ENCODE peak calls at places on chromosome 18, in ten cellular contexts. One of them, this sample, is unnamed.

GRCh38 chr18:77316013-77316412 is 66.4 kb downstream of the GALR1 start:
- DNase-seq in heart right ventricle: no peak
- DNase-seq in H4: no peak
- DNase-seq in activated T-cell treated with anti-CD3 and anti-CD28 coated beads for 1 hour: no peak
- DNase-seq in NCI-H1092 treated with DMSO at 0.1 percent for 48 hours: peak
- DNase-seq in activated CD8-positive, alpha-beta memory T cell treated with anti-CD3 and anti-CD28 coated beads, Interleukin-2, amount 10 ng/mL, durations not matched to agents 7 days and 5 days: no peak
- DNase-seq in Jurkat, Clone E6-1: no peak
- DNase-seq in HCT116: no peak
- DNase-seq in NCI-H774: no peak
- DNase-seq in mesothelial cell of epicardium: no peak
- DNase-seq in this sample: no peak

GRCh38 chr18:67359868-67360838 is 156.4 kb downstream of the DSEL start:
- DNase-seq in heart right ventricle: no peak
- DNase-seq in H4: peak
- DNase-seq in activated T-cell treated with anti-CD3 and anti-CD28 coated beads for 1 hour: no peak
- DNase-seq in NCI-H1092 treated with DMSO at 0.1 percent for 48 hours: no peak
- DNase-seq in activated CD8-positive, alpha-beta memory T cell treated with anti-CD3 and anti-CD28 coated beads, Interleukin-2, amount 10 ng/mL, durations not matched to agents 7 days and 5 days: peak
- DNase-seq in Jurkat, Clone E6-1: no peak
- DNase-seq in HCT116: no peak
- DNase-seq in NCI-H774: no peak
- DNase-seq in mesothelial cell of epicardium: no peak
- DNase-seq in this sample: no peak

GRCh38 chr18:77069931-77070330 is 62.7 kb downstream of the MBP start:
- DNase-seq in heart right ventricle: no peak
- DNase-seq in H4: no peak
- DNase-seq in activated T-cell treated with anti-CD3 and anti-CD28 coated beads for 1 hour: no peak
- DNase-seq in NCI-H1092 treated with DMSO at 0.1 percent for 48 hours: no peak
- DNase-seq in activated CD8-positive, alpha-beta memory T cell treated with anti-CD3 and anti-CD28 coated beads, Interleukin-2, amount 10 ng/mL, durations not matched to agents 7 days and 5 days: no peak
- DNase-seq in Jurkat, Clone E6-1: no peak
- DNase-seq in HCT116: no peak
- DNase-seq in NCI-H774: no peak
- DNase-seq in mesothelial cell of epicardium: no peak
- DNase-seq in this sample: no peak

GRCh38 chr18:69725009-69725408 is 222.7 kb downstream of the CD226 start:
- DNase-seq in heart right ventricle: no peak
- DNase-seq in H4: no peak
- DNase-seq in activated T-cell treated with anti-CD3 and anti-CD28 coated beads for 1 hour: no peak
- DNase-seq in NCI-H1092 treated with DMSO at 0.1 percent for 48 hours: no peak
- DNase-seq in activated CD8-positive, alpha-beta memory T cell treated with anti-CD3 and anti-CD28 coated beads, Interleukin-2, amount 10 ng/mL, durations not matched to agents 7 days and 5 days: no peak
- DNase-seq in Jurkat, Clone E6-1: no peak
- DNase-seq in HCT116: no peak
- DNase-seq in NCI-H774: no peak
- DNase-seq in mesothelial cell of epicardium: no peak
- DNase-seq in this sample: no peak

GRCh38 chr18:56351911-56352502 is 286.4 kb downstream of the TXNL1 start:
- DNase-seq in heart right ventricle: no peak
- DNase-seq in H4: peak
- DNase-seq in activated T-cell treated with anti-CD3 and anti-CD28 coated beads for 1 hour: no peak
- DNase-seq in NCI-H1092 treated with DMSO at 0.1 percent for 48 hours: no peak
- DNase-seq in activated CD8-positive, alpha-beta memory T cell treated with anti-CD3 and anti-CD28 coated beads, Interleukin-2, amount 10 ng/mL, durations not matched to agents 7 days and 5 days: no peak
- DNase-seq in Jurkat, Clone E6-1: no peak
- DNase-seq in HCT116: no peak
- DNase-seq in NCI-H774: no peak
- DNase-seq in mesothelial cell of epicardium: no peak
- DNase-seq in this sample: no peak

GRCh38 chr18:73564073-73564472 is 583.6 kb downstream of the FBXO15 start:
- DNase-seq in heart right ventricle: no peak
- DNase-seq in H4: peak
- DNase-seq in activated T-cell treated with anti-CD3 and anti-CD28 coated beads for 1 hour: no peak
- DNase-seq in NCI-H1092 treated with DMSO at 0.1 percent for 48 hours: no peak
- DNase-seq in activated CD8-positive, alpha-beta memory T cell treated with anti-CD3 and anti-CD28 coated beads, Interleukin-2, amount 10 ng/mL, durations not matched to agents 7 days and 5 days: no peak
- DNase-seq in Jurkat, Clone E6-1: no peak
- DNase-seq in HCT116: no peak
- DNase-seq in NCI-H774: no peak
- DNase-seq in mesothelial cell of epicardium: no peak
- DNase-seq in this sample: peak

GRCh38 chr18:37085362-37085761 is 256.4 kb downstream of the KIAA1328 start:
- DNase-seq in heart right ventricle: no peak
- DNase-seq in H4: no peak
- DNase-seq in activated T-cell treated with anti-CD3 and anti-CD28 coated beads for 1 hour: no peak
- DNase-seq in NCI-H1092 treated with DMSO at 0.1 percent for 48 hours: no peak
- DNase-seq in activated CD8-positive, alpha-beta memory T cell treated with anti-CD3 and anti-CD28 coated beads, Interleukin-2, amount 10 ng/mL, durations not matched to agents 7 days and 5 days: no peak
- DNase-seq in Jurkat, Clone E6-1: no peak
- DNase-seq in HCT116: no peak
- DNase-seq in NCI-H774: no peak
- DNase-seq in mesothelial cell of epicardium: no peak
- DNase-seq in this sample: no peak

GRCh38 chr18:38313851-38314250 is 748.3 kb upstream of the CELF4 start:
- DNase-seq in heart right ventricle: no peak
- DNase-seq in H4: no peak
- DNase-seq in activated T-cell treated with anti-CD3 and anti-CD28 coated beads for 1 hour: no peak
- DNase-seq in NCI-H1092 treated with DMSO at 0.1 percent for 48 hours: no peak
- DNase-seq in activated CD8-positive, alpha-beta memory T cell treated with anti-CD3 and anti-CD28 coated beads, Interleukin-2, amount 10 ng/mL, durations not matched to agents 7 days and 5 days: no peak
- DNase-seq in Jurkat, Clone E6-1: no peak
- DNase-seq in HCT116: no peak
- DNase-seq in NCI-H774: no peak
- DNase-seq in mesothelial cell of epicardium: no peak
- DNase-seq in this sample: no peak

GRCh38 chr18:47418746-47419145 is 167.3 kb upstream of the SKOR2 start:
- DNase-seq in heart right ventricle: no peak
- DNase-seq in H4: no peak
- DNase-seq in activated T-cell treated with anti-CD3 and anti-CD28 coated beads for 1 hour: no peak
- DNase-seq in NCI-H1092 treated with DMSO at 0.1 percent for 48 hours: no peak
- DNase-seq in activated CD8-positive, alpha-beta memory T cell treated with anti-CD3 and anti-CD28 coated beads, Interleukin-2, amount 10 ng/mL, durations not matched to agents 7 days and 5 days: no peak
- DNase-seq in Jurkat, Clone E6-1: no peak
- DNase-seq in HCT116: no peak
- DNase-seq in NCI-H774: no peak
- DNase-seq in mesothelial cell of epicardium: no peak
- DNase-seq in this sample: no peak

GRCh38 chr18:58348947-58349346 is 279.9 kb downstream of the ALPK2 start:
- DNase-seq in heart right ventricle: no peak
- DNase-seq in H4: no peak
- DNase-seq in activated T-cell treated with anti-CD3 and anti-CD28 coated beads for 1 hour: no peak
- DNase-seq in NCI-H1092 treated with DMSO at 0.1 percent for 48 hours: no peak
- DNase-seq in activated CD8-positive, alpha-beta memory T cell treated with anti-CD3 and anti-CD28 coated beads, Interleukin-2, amount 10 ng/mL, durations not matched to agents 7 days and 5 days: no peak
- DNase-seq in Jurkat, Clone E6-1: no peak
- DNase-seq in HCT116: no peak
- DNase-seq in NCI-H774: no peak
- DNase-seq in mesothelial cell of epicardium: no peak
- DNase-seq in this sample: no peak

GRCh38 chr18:906416-907170 is 1.9 kb downstream of the ADCYAP1 start:
- DNase-seq in heart right ventricle: no peak
- DNase-seq in H4: no peak
- DNase-seq in activated T-cell treated with anti-CD3 and anti-CD28 coated beads for 1 hour: no peak
- DNase-seq in NCI-H1092 treated with DMSO at 0.1 percent for 48 hours: peak
- DNase-seq in activated CD8-positive, alpha-beta memory T cell treated with anti-CD3 and anti-CD28 coated beads, Interleukin-2, amount 10 ng/mL, durations not matched to agents 7 days and 5 days: no peak
- DNase-seq in Jurkat, Clone E6-1: no peak
- DNase-seq in HCT116: no peak
- DNase-seq in NCI-H774: no peak
- DNase-seq in mesothelial cell of epicardium: no peak
- DNase-seq in this sample: peak

GRCh38 chr18:23827681-23828080 is 138.4 kb downstream of the LAMA3 start:
- DNase-seq in heart right ventricle: no peak
- DNase-seq in H4: no peak
- DNase-seq in activated T-cell treated with anti-CD3 and anti-CD28 coated beads for 1 hour: no peak
- DNase-seq in NCI-H1092 treated with DMSO at 0.1 percent for 48 hours: no peak
- DNase-seq in activated CD8-positive, alpha-beta memory T cell treated with anti-CD3 and anti-CD28 coated beads, Interleukin-2, amount 10 ng/mL, durations not matched to agents 7 days and 5 days: no peak
- DNase-seq in Jurkat, Clone E6-1: no peak
- DNase-seq in HCT116: no peak
- DNase-seq in NCI-H774: no peak
- DNase-seq in mesothelial cell of epicardium: no peak
- DNase-seq in this sample: no peak

GRCh38 chr18:55706893-55707292 is 118.9 kb upstream of the TCF4 start:
- DNase-seq in heart right ventricle: no peak
- DNase-seq in H4: no peak
- DNase-seq in activated T-cell treated with anti-CD3 and anti-CD28 coated beads for 1 hour: no peak
- DNase-seq in NCI-H1092 treated with DMSO at 0.1 percent for 48 hours: no peak
- DNase-seq in activated CD8-positive, alpha-beta memory T cell treated with anti-CD3 and anti-CD28 coated beads, Interleukin-2, amount 10 ng/mL, durations not matched to agents 7 days and 5 days: no peak
- DNase-seq in Jurkat, Clone E6-1: no peak
- DNase-seq in HCT116: no peak
- DNase-seq in NCI-H774: no peak
- DNase-seq in mesothelial cell of epicardium: no peak
- DNase-seq in this sample: no peak

GRCh38 chr18:9094307-9095226 is 7.9 kb upstream of the NDUFV2 start:
- DNase-seq in heart right ventricle: no peak
- DNase-seq in H4: peak
- DNase-seq in activated T-cell treated with anti-CD3 and anti-CD28 coated beads for 1 hour: no peak
- DNase-seq in NCI-H1092 treated with DMSO at 0.1 percent for 48 hours: no peak
- DNase-seq in activated CD8-positive, alpha-beta memory T cell treated with anti-CD3 and anti-CD28 coated beads, Interleukin-2, amount 10 ng/mL, durations not matched to agents 7 days and 5 days: peak
- DNase-seq in Jurkat, Clone E6-1: no peak
- DNase-seq in HCT116: no peak
- DNase-seq in NCI-H774: no peak
- DNase-seq in mesothelial cell of epicardium: no peak
- DNase-seq in this sample: no peak